ENCODE peak calls at places on chromosomes 11 and 22, in five cellular contexts. W is COR-L47; F is tibial artery; T is activated CD4-positive, alpha-beta T cell treated with anti-CD3 and anti-CD28 coated beads, Interleukin-2, amount 50 U/mL, for 48 hours; Y is GM04504. J is an unnamed sample.

GRCh38 chr11:8638300-8638699 is 44.2 kb downstream of the TRIM66 start:
- DNase-seq in W (no peak), F (no peak), T (no peak), Y (no peak), J (no peak)

GRCh38 chr11:130062030-130062429 is 7.7 kb upstream of the APLP2 start:
- DNase-seq in W (no peak), F (no peak), T (no peak), Y (no peak), J (no peak)

GRCh38 chr22:20558534-20558933 is 51.1 kb downstream of the MED15 start:
- DNase-seq in W (no peak), F (no peak), T (no peak), Y (no peak), J (no peak)

GRCh38 chr11:57224537-57224936 is 12.5 kb downstream of the APLNR start:
- DNase-seq in W (no peak), F (no peak), T (no peak), Y (no peak), J (no peak)

GRCh38 chr11:104095791-104096190 is 59.4 kb downstream of the DDI1 start:
- DNase-seq in W (no peak), F (no peak), T (no peak), Y (no peak), J (no peak)

GRCh38 chr22:43566561-43567332 is 154.9 kb downstream of the MPPED1 start:
- DNase-seq in W (no peak), F (no peak), T (no peak), Y (no peak), J (no peak)

GRCh38 chr11:123671534-123671933 is 17.1 kb upstream of the SCN3B start:
- DNase-seq in W (no peak), F (no peak), T (no peak), Y (no peak), J (no peak)

GRCh38 chr22:40620464-40621046 is 16.0 kb downstream of the MRTFA start:
- DNase-seq in W (no peak), F (no peak), T (no peak), Y (no peak), J (no peak)

GRCh38 chr11:100791103-100791502 is 104.0 kb downstream of the ARHGAP42 start:
- DNase-seq in W (no peak), F (no peak), T (no peak), Y (no peak), J (no peak)

GRCh38 chr11:2402106-2402505 is 1.6 kb downstream of the TSSC4 start:
- DNase-seq in W (no peak), F (no peak), T (no peak), Y (no peak), J (no peak)

GRCh38 chr11:66970808-66971442 is 4.2 kb upstream of the C11orf86 start:
- DNase-seq in W (no peak), F (peak; percentile 85), T (peak; percentile 22), Y (peak; percentile 99), J (no peak)

GRCh38 chr11:110128161-110128560 is 35.0 kb downstream of the ZC3H12C start:
- DNase-seq in W (peak; percentile 53), F (no peak), T (no peak), Y (peak; percentile 27), J (peak; percentile 11)

GRCh38 chr11:115054541-115055538 is 376.5 kb downstream of the NXPE2 start:
- DNase-seq in W (peak; percentile 69), F (no peak), T (no peak), Y (no peak), J (no peak)

GRCh38 chr11:38711110-38711509 is 2113.1 kb upstream of the RAG2 start:
- DNase-seq in W (no peak), F (no peak), T (no peak), Y (no peak), J (no peak)

GRCh38 chr11:83957038-83957900 is 671.1 kb upstream of the CCDC90B start:
- DNase-seq in W (no peak), F (no peak), T (no peak), Y (no peak), J (no peak)

GRCh38 chr22:19488884-19489843 is 9.4 kb downstream of the CDC45 start:
- DNase-seq in W (no peak), F (no peak), T (no peak), Y (no peak), J (peak; percentile 31)

GRCh38 chr11:17423533-17424310 is 35.3 kb upstream of the KCNJ11 start:
- DNase-seq in W (no peak), F (no peak), T (no peak), Y (no peak), J (no peak)

GRCh38 chr11:115215694-115216615 is 288.3 kb downstream of the CADM1 start:
- DNase-seq in W (no peak), F (no peak), T (no peak), Y (no peak), J (peak; percentile 9)

J was measured in NCI-H2171 treated with DMSO at 0.1 percent for 48 hours.